ENCODE peak calls at places on chromosomes 1 and 21, in six cellular contexts. T is activated effector memory CD4-positive, alpha-beta T cell treated with anti-CD3 and anti-CD28 coated beads, Interleukin-2, amount 50 U/mL, for 16 hours; X is left ventricle myocardium inferior; V is amniotic stem cell; S is activated naive CD8-positive, alpha-beta T cell treated with anti-CD3 and anti-CD28 coated beads, Interleukin-2, amount 50 U/mL, for 24 hours; D is nephron progenitor cell. M is an unnamed sample.

GRCh38 chr1:53014791-53015507 is 47.1 kb upstream of the PODN start:
- DNase-seq in T (peak; percentile 89), X (peak; percentile 61), V (peak; percentile 67), S (peak; percentile 66), D (peak; percentile 55), M (peak; percentile 90)

GRCh38 chr1:229537894-229538293 is 20.6 kb downstream of the ABCB10 start:
- DNase-seq in T (no peak), X (no peak), V (no peak), S (no peak), D (no peak), M (peak; percentile 15)

GRCh38 chr21:28216976-28217523 is 775.6 kb downstream of the LTN1 start:
- DNase-seq in T (no peak), X (no peak), V (no peak), S (no peak), D (no peak), M (no peak)

GRCh38 chr1:182111496-182111895 is 50.0 kb upstream of the ZNF648 start:
- DNase-seq in T (no peak), X (no peak), V (no peak), S (no peak), D (no peak), M (no peak)

GRCh38 chr1:78834201-78834741 is 172.3 kb downstream of the ADGRL4 start:
- DNase-seq in T (no peak), X (no peak), V (no peak), S (no peak), D (no peak), M (no peak)

GRCh38 chr1:33272509-33272908 is 16.2 kb downstream of the ZNF362 start:
- DNase-seq in T (peak; percentile 49), X (no peak), V (no peak), S (no peak), D (no peak), M (no peak)

GRCh38 chr1:21631944-21632887 is 36.9 kb downstream of the RAP1GAP start:
- DNase-seq in T (no peak), X (no peak), V (no peak), S (no peak), D (no peak), M (peak; percentile 56)

GRCh38 chr1:44021581-44022321 is 9.5 kb downstream of the SLC6A9 start:
- DNase-seq in T (no peak), X (peak; percentile 25), V (no peak), S (no peak), D (no peak), M (no peak)

GRCh38 chr1:145985502-145986439 is 10.6 kb downstream of the TXNIP start:
- DNase-seq in T (peak; percentile 61), X (peak; percentile 58), V (no peak), S (no peak), D (no peak), M (peak; percentile 54)

GRCh38 chr1:212260557-212261342 is 24.5 kb upstream of the PPP2R5A start:
- DNase-seq in T (no peak), X (no peak), V (no peak), S (no peak), D (no peak), M (peak; percentile 18)

GRCh38 chr1:38786040-38786436 is 73.5 kb downstream of the RRAGC start:
- DNase-seq in T (no peak), X (no peak), V (no peak), S (no peak), D (no peak), M (no peak)

GRCh38 chr1:221961532-221962292 is 219.8 kb upstream of the DUSP10 start:
- DNase-seq in T (peak; percentile 68), X (no peak), V (no peak), S (peak; percentile 53), D (no peak), M (peak; percentile 15)

GRCh38 chr1:115166531-115167091 is 77.3 kb upstream of the TSPAN2 start:
- DNase-seq in T (no peak), X (no peak), V (no peak), S (no peak), D (no peak), M (no peak)

GRCh38 chr1:160954158-160955104 is at the start of gene ITLN2:
- DNase-seq in T (peak; percentile 76), X (no peak), V (no peak), S (peak; percentile 51), D (peak; percentile 53), M (peak; percentile 69)

GRCh38 chr1:165897326-165898303 is 70.2 kb downstream of the UCK2 start:
- DNase-seq in T (no peak), X (no peak), V (no peak), S (no peak), D (no peak), M (no peak)

GRCh38 chr1:81679972-81680371 is 120.8 kb upstream of the ADGRL2 start:
- DNase-seq in T (no peak), X (no peak), V (no peak), S (no peak), D (peak; percentile 25), M (no peak)

GRCh38 chr1:3146458-3146857 is 77.5 kb downstream of the PRDM16 start:
- DNase-seq in T (no peak), X (no peak), V (no peak), S (no peak), D (no peak), M (no peak)

GRCh38 chr1:54342764-54343687 is 63.2 kb downstream of the SSBP3 start:
- DNase-seq in T (no peak), X (no peak), V (no peak), S (no peak), D (peak; percentile 37), M (no peak)

GRCh38 chr1:76901158-76901767 is 34.0 kb downstream of the ST6GALNAC5 start:
- DNase-seq in T (no peak), X (no peak), V (no peak), S (peak; percentile 36), D (peak; percentile 27), M (peak; percentile 40)

GRCh38 chr1:11059166-11059989 is 440 bp downstream of the SRM start:
- DNase-seq in T (no peak), X (peak; percentile 24), V (no peak), S (no peak), D (no peak), M (peak; percentile 68)

GRCh38 chr1:18581420-18581880 is 49.2 kb upstream of the PAX7 start:
- DNase-seq in T (no peak), X (no peak), V (no peak), S (peak; percentile 65), D (peak; percentile 79), M (peak; percentile 58)

GRCh38 chr21:29376556-29376955 is 77.8 kb downstream of the BACH1 start:
- DNase-seq in T (peak; percentile 79), X (no peak), V (no peak), S (peak; percentile 55), D (peak; percentile 16), M (peak; percentile 77)

GRCh38 chr21:32248616-32249550 is 30.0 kb downstream of the MIS18A start:
- DNase-seq in T (no peak), X (no peak), V (no peak), S (no peak), D (peak; percentile 9), M (no peak)

GRCh38 chr1:154431586-154432373 is 26.6 kb downstream of the IL6R start:
- DNase-seq in T (peak; percentile 85), X (no peak), V (no peak), S (peak; percentile 44), D (no peak), M (peak; percentile 18)